ENCODE peak calls at places on chromosomes 5 and 9, in ten cellular contexts. M, Y, T, J, Z, B, F, V, I and O are unnamed samples.

GRCh38 chr9:115134941-115135340 is 17.0 kb upstream of the TNC start:
- DNase-seq in M (no peak), Y (peak; percentile 60), T (no peak), J (no peak), Z (no peak), B (no peak), F (no peak), V (no peak), I (no peak), O (no peak)

GRCh38 chr9:37295796-37296195 is 126.7 kb upstream of the GRHPR start:
- DNase-seq in M (no peak), Y (no peak), T (peak; percentile 38), J (no peak), Z (peak; percentile 18), B (no peak), F (no peak), V (no peak), I (no peak), O (no peak)

GRCh38 chr5:134174841-134175839 is 1.6 kb downstream of the SKP1 start:
- DNase-seq in M (no peak), Y (peak; percentile 71), T (peak; percentile 56), J (peak; percentile 66), Z (no peak), B (no peak), F (no peak), V (peak; percentile 36), I (no peak), O (peak; percentile 44)

GRCh38 chr9:127519301-127520166 is 68.2 kb downstream of the LRSAM1 start:
- DNase-seq in M (no peak), Y (peak; percentile 96), T (no peak), J (peak; percentile 98), Z (no peak), B (no peak), F (no peak), V (peak; percentile 88), I (no peak), O (no peak)

GRCh38 chr5:56327810-56328209 is 94.7 kb upstream of the ANKRD55 start:
- DNase-seq in M (no peak), Y (no peak), T (no peak), J (no peak), Z (no peak), B (no peak), F (no peak), V (no peak), I (no peak), O (no peak)

GRCh38 chr9:109852561-109852960 is 72.6 kb downstream of the PALM2AKAP2 start:
- DNase-seq in M (no peak), Y (no peak), T (no peak), J (no peak), Z (no peak), B (no peak), F (no peak), V (no peak), I (no peak), O (no peak)

GRCh38 chr5:7415948-7416535 is 20.1 kb downstream of the ADCY2 start:
- DNase-seq in M (no peak), Y (no peak), T (no peak), J (no peak), Z (no peak), B (no peak), F (no peak), V (no peak), I (no peak), O (no peak)

GRCh38 chr5:150789943-150790611 is 11.5 kb downstream of the SMIM3 start:
- DNase-seq in M (no peak), Y (peak; percentile 97), T (no peak), J (peak; percentile 98), Z (no peak), B (no peak), F (no peak), V (peak; percentile 100), I (no peak), O (peak; percentile 64)

GRCh38 chr5:143933434-143933833 is 121.5 kb downstream of the HMHB1 start:
- DNase-seq in M (no peak), Y (peak; percentile 26), T (no peak), J (peak; percentile 63), Z (no peak), B (no peak), F (no peak), V (peak; percentile 86), I (no peak), O (no peak)

GRCh38 chr5:84119252-84119651 is 265.4 kb downstream of the EDIL3 start:
- DNase-seq in M (no peak), Y (peak; percentile 11), T (no peak), J (no peak), Z (no peak), B (no peak), F (no peak), V (no peak), I (no peak), O (no peak)

GRCh38 chr9:99253772-99254431 is 31.8 kb downstream of the SEC61B start:
- DNase-seq in M (no peak), Y (no peak), T (no peak), J (no peak), Z (no peak), B (no peak), F (no peak), V (peak; percentile 53), I (no peak), O (no peak)

GRCh38 chr5:134647750-134648424 is 698 bp upstream of the SEC24A start:
- DNase-seq in M (no peak), Y (peak; percentile 60), T (peak; percentile 37), J (peak; percentile 63), Z (no peak), B (no peak), F (no peak), V (peak; percentile 90), I (no peak), O (peak; percentile 36)

GRCh38 chr9:16245756-16246440 is 624.6 kb downstream of the BNC2 start:
- DNase-seq in M (no peak), Y (peak; percentile 69), T (no peak), J (peak; percentile 43), Z (no peak), B (no peak), F (no peak), V (no peak), I (no peak), O (no peak)

GRCh38 chr5:134226441-134227192 is 744 bp upstream of the PPP2CA start:
- DNase-seq in M (peak; percentile 16), Y (peak; percentile 38), T (peak; percentile 95), J (no peak), Z (no peak), B (no peak), F (peak; percentile 91), V (peak; percentile 30), I (peak; percentile 90), O (peak; percentile 48)

GRCh38 chr9:120913673-120914266 is 12.8 kb downstream of the TRAF1 start:
- DNase-seq in M (no peak), Y (no peak), T (no peak), J (no peak), Z (no peak), B (no peak), F (no peak), V (no peak), I (no peak), O (no peak)

GRCh38 chr9:96418920-96419690 is 935 bp upstream of the ZNF367 start:
- DNase-seq in M (peak; percentile 47), Y (peak; percentile 40), T (peak; percentile 99), J (peak; percentile 50), Z (peak; percentile 58), B (peak; percentile 84), F (peak; percentile 83), V (peak; percentile 49), I (peak; percentile 91), O (peak; percentile 86)

GRCh38 chr5:167790462-167791260 is 500.8 kb upstream of the WWC1 start:
- DNase-seq in M (no peak), Y (peak; percentile 71), T (no peak), J (peak; percentile 25), Z (no peak), B (no peak), F (no peak), V (no peak), I (no peak), O (no peak)

GRCh38 chr5:45081082-45081481 is 272.3 kb downstream of the MRPS30 start:
- DNase-seq in M (no peak), Y (no peak), T (no peak), J (no peak), Z (no peak), B (no peak), F (no peak), V (no peak), I (no peak), O (no peak)

GRCh38 chr9:33310748-33311147 is 20.4 kb downstream of the NFX1 start:
- DNase-seq in M (no peak), Y (no peak), T (no peak), J (no peak), Z (no peak), B (no peak), F (no peak), V (no peak), I (no peak), O (no peak)

GRCh38 chr5:127826011-127826410 is 122.8 kb downstream of the CCDC192 start:
- DNase-seq in M (no peak), Y (no peak), T (no peak), J (no peak), Z (no peak), B (no peak), F (no peak), V (no peak), I (no peak), O (no peak)

GRCh38 chr5:624118-624950 is 12.2 kb downstream of the CEP72 start:
- DNase-seq in M (no peak), Y (no peak), T (no peak), J (no peak), Z (no peak), B (no peak), F (peak; percentile 43), V (no peak), I (no peak), O (no peak)

GRCh38 chr5:78109891-78110324 is 184.6 kb downstream of the AP3B1 start:
- DNase-seq in M (no peak), Y (no peak), T (no peak), J (no peak), Z (no peak), B (no peak), F (no peak), V (no peak), I (no peak), O (no peak)

GRCh38 chr5:92874790-92875189 is 706.2 kb downstream of the NR2F1-AS1 start:
- DNase-seq in M (no peak), Y (no peak), T (no peak), J (no peak), Z (no peak), B (no peak), F (no peak), V (no peak), I (no peak), O (no peak)

GRCh38 chr9:99699386-99699785 is 122.3 kb upstream of the NR4A3 start:
- DNase-seq in M (no peak), Y (no peak), T (no peak), J (no peak), Z (no peak), B (no peak), F (no peak), V (no peak), I (no peak), O (no peak)

GRCh38 chr9:13588151-13589043 is 308.9 kb upstream of the MPDZ start:
- DNase-seq in M (no peak), Y (peak; percentile 29), T (no peak), J (peak; percentile 31), Z (no peak), B (no peak), F (no peak), V (no peak), I (no peak), O (no peak)

GRCh38 chr9:137221477-137222111 is 446 bp downstream of the RNF208 start:
- DNase-seq in M (no peak), Y (no peak), T (peak; percentile 63), J (no peak), Z (no peak), B (no peak), F (no peak), V (no peak), I (no peak), O (peak; percentile 23)

GRCh38 chr9:5002811-5003210 is 17.7 kb downstream of the JAK2 start:
- DNase-seq in M (no peak), Y (peak; percentile 74), T (no peak), J (peak; percentile 82), Z (no peak), B (no peak), F (no peak), V (no peak), I (no peak), O (no peak)

GRCh38 chr5:95600557-95600956 is 19.3 kb upstream of the GPR150 start:
- DNase-seq in M (no peak), Y (peak; percentile 67), T (no peak), J (peak; percentile 43), Z (no peak), B (no peak), F (no peak), V (no peak), I (no peak), O (no peak)